ENCODE peak calls at places on chromosome 4, in seven cellular contexts. C is K562, G is HCT116, A is GM12878, F is Panc1, W is GM23338, J is SK-N-SH. Y is an unnamed sample.

GRCh38 chr4:177759714-177760113 is 317.5 kb upstream of the AGA start:
- DNase-seq in C (no peak), G (no peak), A (no peak), F (no peak), W (no peak), J (no peak), Y (no peak)

GRCh38 chr4:40043786-40044185 is 12.9 kb upstream of the N4BP2 start:
- DNase-seq in C (no peak), G (no peak), A (no peak), F (no peak), W (no peak), J (no peak), Y (no peak)

GRCh38 chr4:53558981-53559620 is 32.2 kb downstream of the LNX1 start:
- DNase-seq in C (no peak), G (no peak), A (no peak), F (no peak), W (no peak), J (no peak), Y (no peak)

GRCh38 chr4:112075129-112075753 is 70.0 kb upstream of the FAM241A start:
- DNase-seq in C (peak), G (peak), A (no peak), F (peak), W (peak), J (peak), Y (peak)

GRCh38 chr4:15776871-15777648 is 1.1 kb upstream of the CD38 start:
- DNase-seq in C (no peak), G (no peak), A (no peak), F (no peak), W (no peak), J (no peak), Y (no peak)

GRCh38 chr4:122152699-122153328 is 683 bp downstream of the BLTP1 start:
- DNase-seq in C (peak), G (no peak), A (no peak), F (no peak), W (peak), J (peak), Y (peak)

GRCh38 chr4:10336471-10336870 is 120.8 kb downstream of the ZNF518B start:
- DNase-seq in C (no peak), G (no peak), A (no peak), F (no peak), W (no peak), J (no peak), Y (no peak)

GRCh38 chr4:90982787-90983186 is 855.6 kb downstream of the CCSER1 start:
- DNase-seq in C (no peak), G (no peak), A (no peak), F (no peak), W (peak), J (no peak), Y (no peak)

GRCh38 chr4:106032851-106033286 is 137.6 kb downstream of the NPNT start:
- DNase-seq in C (no peak), G (no peak), A (no peak), F (no peak), W (no peak), J (no peak), Y (peak)

GRCh38 chr4:173371292-173372192 is 788 bp downstream of the SAP30 start:
- DNase-seq in C (peak), G (no peak), A (no peak), F (no peak), W (peak), J (peak), Y (peak)

GRCh38 chr4:529563-529962 is 30.6 kb downstream of the PIGG start:
- DNase-seq in C (no peak), G (no peak), A (no peak), F (no peak), W (no peak), J (no peak), Y (no peak)

GRCh38 chr4:100118213-100118612 is 72.1 kb downstream of the DDIT4L start:
- DNase-seq in C (no peak), G (no peak), A (no peak), F (no peak), W (no peak), J (no peak), Y (no peak)

GRCh38 chr4:97500423-97500822 is 642.9 kb downstream of the STPG2 start:
- DNase-seq in C (no peak), G (no peak), A (peak), F (no peak), W (no peak), J (no peak), Y (no peak)

GRCh38 chr4:185710487-185710995 is 101.5 kb downstream of the SORBS2 start:
- DNase-seq in C (no peak), G (no peak), A (no peak), F (no peak), W (no peak), J (no peak), Y (no peak)

GRCh38 chr4:112425823-112426222 is 90.2 kb downstream of the NEUROG2 start:
- DNase-seq in C (no peak), G (no peak), A (no peak), F (no peak), W (no peak), J (no peak), Y (no peak)

GRCh38 chr4:89379541-89380035 is 72.0 kb upstream of the GPRIN3 start:
- DNase-seq in C (no peak), G (no peak), A (no peak), F (no peak), W (no peak), J (no peak), Y (no peak)

GRCh38 chr4:1043658-1044468 is 32.4 kb downstream of the FGFRL1 start:
- DNase-seq in C (peak), G (peak), A (no peak), F (peak), W (peak), J (no peak), Y (peak)

GRCh38 chr4:8217871-8218270 is 18.8 kb downstream of the SH3TC1 start:
- DNase-seq in C (no peak), G (no peak), A (no peak), F (no peak), W (no peak), J (no peak), Y (no peak)

GRCh38 chr4:89814362-89814761 is 22.6 kb downstream of the SNCA start:
- DNase-seq in C (no peak), G (no peak), A (no peak), F (no peak), W (no peak), J (no peak), Y (no peak)

GRCh38 chr4:970046-970745 is 3.2 kb downstream of the DGKQ start:
- DNase-seq in C (no peak), G (no peak), A (no peak), F (no peak), W (no peak), J (no peak), Y (no peak)

GRCh38 chr4:101332424-101332823 is 14.9 kb downstream of the PPP3CA start:
- DNase-seq in C (no peak), G (no peak), A (no peak), F (no peak), W (no peak), J (no peak), Y (no peak)

GRCh38 chr4:52825311-52826090 is 36.6 kb upstream of the RASL11B start:
- DNase-seq in C (no peak), G (peak), A (no peak), F (no peak), W (no peak), J (no peak), Y (no peak)

GRCh38 chr4:187993827-187994226 is 1.7 kb upstream of the ZFP42 start:
- DNase-seq in C (no peak), G (peak), A (no peak), F (no peak), W (peak), J (no peak), Y (no peak)

GRCh38 chr4:21952549-21952948 is 4.0 kb upstream of the KCNIP4 start:
- DNase-seq in C (no peak), G (no peak), A (peak), F (no peak), W (no peak), J (no peak), Y (no peak)

GRCh38 chr4:181618896-181619295 is 624.3 kb upstream of the TENM3 start:
- DNase-seq in C (no peak), G (no peak), A (no peak), F (no peak), W (peak), J (no peak), Y (no peak)

GRCh38 chr4:8940792-8941491 is 69.3 kb upstream of the HMX1 start:
- DNase-seq in C (peak), G (no peak), A (no peak), F (no peak), W (peak), J (no peak), Y (no peak)

GRCh38 chr4:185625503-185625902 is 90.2 kb upstream of the PDLIM3 start:
- DNase-seq in C (no peak), G (no peak), A (no peak), F (no peak), W (no peak), J (peak), Y (no peak)

GRCh38 chr4:83731609-83732008 is 195.7 kb downstream of the GPAT3 start:
- DNase-seq in C (no peak), G (peak), A (no peak), F (no peak), W (no peak), J (no peak), Y (no peak)

GRCh38 chr4:61922766-61923165 is 722.6 kb downstream of the ADGRL3 start:
- DNase-seq in C (no peak), G (no peak), A (no peak), F (no peak), W (no peak), J (no peak), Y (peak)

GRCh38 chr4:45442466-45442865 is 681.4 kb downstream of the GABRG1 start:
- DNase-seq in C (no peak), G (no peak), A (no peak), F (no peak), W (peak), J (peak), Y (no peak)

GRCh38 chr4:172826866-172827265 is 341.7 kb upstream of the GALNT7 start:
- DNase-seq in C (no peak), G (no peak), A (no peak), F (no peak), W (no peak), J (no peak), Y (no peak)

GRCh38 chr4:2598661-2599654 is 62.5 kb downstream of the FAM193A start:
- DNase-seq in C (no peak), G (no peak), A (peak), F (no peak), W (peak), J (peak), Y (no peak)

GRCh38 chr4:105765690-105766407 is 57.3 kb downstream of the GSTCD start:
- DNase-seq in C (no peak), G (peak), A (no peak), F (no peak), W (peak), J (no peak), Y (peak)

GRCh38 chr4:166421556-166422156 is 548.6 kb downstream of the TLL1 start:
- DNase-seq in C (no peak), G (no peak), A (no peak), F (no peak), W (peak), J (no peak), Y (no peak)

GRCh38 chr4:23166919-23167318 is 474.2 kb downstream of the GBA3 start:
- DNase-seq in C (no peak), G (no peak), A (no peak), F (no peak), W (no peak), J (no peak), Y (no peak)

GRCh38 chr4:6676722-6677558 is 16.7 kb upstream of the S100P start:
- DNase-seq in C (no peak), G (no peak), A (no peak), F (no peak), W (no peak), J (no peak), Y (no peak)

GRCh38 chr4:6673660-6674499 is 19.8 kb upstream of the S100P start:
- DNase-seq in C (peak), G (peak), A (peak), F (peak), W (peak), J (peak), Y (peak)

GRCh38 chr4:6671648-6672047 is 22.0 kb upstream of the S100P start:
- DNase-seq in C (no peak), G (no peak), A (no peak), F (no peak), W (no peak), J (no peak), Y (no peak)

GRCh38 chr4:6672131-6672530 is 21.5 kb upstream of the S100P start:
- DNase-seq in C (no peak), G (no peak), A (no peak), F (no peak), W (no peak), J (no peak), Y (no peak)

GRCh38 chr4:6674500-6675149 is 19.1 kb upstream of the S100P start:
- DNase-seq in C (no peak), G (peak), A (peak), F (no peak), W (peak), J (peak), Y (no peak)
- TF ChIP-seq REST in C (no peak), G (no peak), A (no peak), F (no peak), W (no peak), J (no peak), Y (no peak)

DNA sequence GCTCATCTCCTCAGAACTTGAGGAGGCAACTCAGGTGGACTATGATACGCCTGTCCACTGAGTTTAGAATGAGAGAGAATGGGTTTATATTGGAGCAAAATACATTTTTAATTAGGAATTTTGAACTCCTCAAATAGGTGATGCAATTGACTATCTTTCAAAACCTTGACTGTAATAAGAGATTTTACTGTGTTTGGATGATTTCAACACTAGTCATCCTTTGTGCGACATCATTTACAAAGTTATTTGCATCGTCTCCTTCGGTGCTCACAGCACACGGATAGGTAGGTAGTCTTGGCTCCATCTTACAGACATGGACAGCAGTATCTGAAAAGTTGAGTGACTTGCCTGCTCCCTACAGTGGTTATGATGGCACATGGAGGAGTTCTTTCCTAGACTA is 67.0 kb downstream of the AASDH start:
- DNase-seq in C (no peak), G (no peak), A (no peak), F (no peak), W (no peak), J (no peak), Y (peak)
- TF ChIP-seq REST in C (no peak), G (no peak), A (no peak), F (no peak), W (no peak), J (no peak), Y (no peak)

DNA sequence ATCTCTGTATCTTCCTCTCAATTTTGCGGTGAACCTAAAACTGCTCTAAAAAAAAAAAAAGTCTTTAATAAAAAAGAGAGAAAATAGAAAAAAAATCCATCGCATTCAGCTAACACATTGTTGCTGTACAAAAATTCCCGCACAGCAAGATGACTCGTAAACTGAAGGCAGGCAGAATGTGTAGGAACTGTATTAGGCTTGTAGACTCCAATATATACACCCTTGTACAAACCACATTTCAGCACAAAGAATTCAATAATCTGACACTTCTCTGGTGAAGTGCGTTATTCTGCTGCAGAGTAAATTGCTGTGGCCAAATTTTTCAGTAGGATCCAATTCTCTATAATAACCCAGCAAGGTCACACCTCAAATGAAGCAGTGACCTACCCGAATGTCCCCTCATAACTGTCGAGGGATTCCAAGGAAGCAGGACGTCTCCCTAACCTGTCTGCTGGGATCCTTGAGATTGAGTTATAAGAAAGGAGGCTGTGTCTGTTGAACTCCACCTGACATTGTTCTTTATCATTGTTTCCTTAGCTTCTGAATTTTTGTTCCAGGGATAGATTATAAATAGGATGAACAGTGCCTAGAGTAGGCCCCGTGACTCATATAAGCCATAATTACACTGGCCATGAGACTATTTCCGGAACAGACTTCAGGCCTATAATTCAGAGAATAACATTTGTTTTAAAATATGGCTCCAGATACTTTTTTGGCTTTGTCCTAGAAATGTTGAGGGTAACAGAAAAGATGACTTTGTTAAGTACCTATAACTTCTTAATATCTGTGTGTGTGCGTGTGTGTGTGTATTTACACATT is 348.3 kb downstream of the PCDH7 start:
- DNase-seq in C (no peak), G (peak), A (no peak), F (no peak), W (no peak), J (no peak), Y (no peak)
- TF ChIP-seq REST in C (no peak), G (no peak), A (no peak), F (no peak), W (no peak), J (no peak), Y (no peak)

GRCh38 chr4:174524242-174524641 is 2.0 kb upstream of the HPGD start:
- DNase-seq in C (peak), G (no peak), A (no peak), F (no peak), W (no peak), J (no peak), Y (no peak)
- TF ChIP-seq REST in C (no peak), G (no peak), A (no peak), F (no peak), W (no peak), J (no peak), Y (no peak)

DNA sequence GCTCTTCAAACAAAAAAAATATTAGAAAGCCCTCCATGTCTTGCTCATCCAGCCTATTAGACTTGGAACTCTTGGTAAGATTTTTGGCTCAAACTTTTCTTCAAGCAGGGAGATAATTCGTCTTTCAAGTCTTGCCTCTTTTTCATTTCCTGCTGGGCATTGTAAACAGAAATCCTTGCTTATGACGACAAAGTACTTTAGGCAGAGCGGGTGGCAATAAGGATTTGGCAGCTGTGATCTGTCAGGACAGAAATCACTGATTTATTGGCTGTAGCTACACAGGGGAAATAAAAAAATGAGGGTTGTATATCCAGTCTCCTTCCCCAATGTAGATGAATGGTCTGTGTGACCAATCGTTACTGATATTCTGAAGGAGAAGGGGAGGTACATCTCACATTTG is 121.5 kb downstream of the SLC4A4 start:
- DNase-seq in C (no peak), G (no peak), A (no peak), F (no peak), W (no peak), J (no peak), Y (no peak)
- TF ChIP-seq REST in C (no peak), G (no peak), A (no peak), F (no peak), W (no peak), J (no peak), Y (no peak)

DNA sequence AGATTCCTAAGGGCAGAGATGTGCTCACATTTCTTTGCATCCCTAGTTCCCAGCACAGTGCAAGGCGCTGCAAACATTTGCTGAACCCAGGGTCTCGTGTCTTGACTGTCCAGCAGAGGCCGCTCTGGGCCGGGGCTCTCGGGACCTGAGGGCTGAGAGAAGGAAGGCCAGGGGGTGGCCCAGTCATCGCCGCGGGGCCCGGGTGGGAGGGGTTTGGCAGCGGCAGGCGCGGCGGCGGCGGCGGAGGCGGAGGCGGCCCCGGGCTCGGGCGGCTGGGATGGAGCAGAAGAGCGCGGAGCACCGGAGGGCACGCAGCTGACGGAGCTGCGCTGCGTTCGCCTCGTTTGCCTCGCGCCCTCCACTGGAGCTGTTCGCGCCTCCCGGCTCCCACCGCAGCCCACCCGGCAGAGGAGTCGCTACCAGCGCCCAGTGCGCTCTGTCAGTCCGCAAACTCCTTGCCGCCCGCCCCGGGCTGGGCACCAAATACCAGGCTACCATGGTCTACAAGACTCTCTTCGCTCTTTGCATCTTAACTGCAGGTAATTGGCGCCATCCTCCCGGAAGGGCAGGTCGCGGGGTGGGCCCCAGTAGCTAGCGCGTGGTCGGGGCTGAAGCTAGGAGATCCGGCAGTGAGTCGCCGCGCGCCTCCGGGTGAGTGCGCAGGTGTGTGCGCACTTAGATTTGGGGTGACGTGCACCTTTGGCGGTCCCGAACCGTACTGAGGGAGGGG is at the start of gene PARM1:
- DNase-seq in C (peak), G (peak), A (no peak), F (peak), W (peak), J (peak), Y (peak)
- TF ChIP-seq REST in C (no peak), G (no peak), A (no peak), F (no peak), W (no peak), J (no peak), Y (no peak)

DNA sequence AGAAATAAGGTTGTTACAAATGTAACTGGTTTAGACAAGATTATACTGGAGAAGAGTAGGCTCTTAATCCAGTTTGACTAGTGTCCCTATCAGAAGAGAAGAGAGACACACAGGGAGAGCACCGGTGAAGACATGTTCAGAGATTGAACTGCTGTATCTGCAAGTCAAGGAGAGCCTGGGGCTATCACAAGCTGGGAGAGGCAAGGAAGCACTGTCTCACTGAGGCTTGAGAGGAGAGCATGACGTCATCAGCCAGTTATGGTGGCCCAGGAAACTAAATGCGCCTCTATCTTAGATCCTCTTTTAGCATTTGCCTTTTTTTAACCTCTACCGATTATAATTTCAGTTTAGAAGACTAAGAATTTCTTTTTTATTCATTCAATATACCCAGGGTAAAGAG is 583.4 kb downstream of the TRAM1L1 start:
- DNase-seq in C (no peak), G (no peak), A (no peak), F (no peak), W (peak), J (no peak), Y (no peak)
- TF ChIP-seq REST in C (no peak), G (no peak), A (no peak), F (no peak), W (no peak), J (no peak), Y (no peak)